ENCODE peak calls at places on chromosome 12, in eight cellular contexts. W is psoas muscle; L is stimulated activated CD8-positive, alpha-beta memory T cell treated with anti-CD3 and anti-CD28 coated beads, Interleukin-2, amount 100 ng/mL, for 1 hour; A is GM23248; I is SIG-M5; C is GM12892; F is A172; Q is left ventricle myocardium superior. O is an unnamed sample.

GRCh38 chr12:25495336-25496097 is 57.6 kb downstream of the LMNTD1 start:
- DNase-seq in W (no peak), L (no peak), A (peak; percentile 85), I (no peak), C (no peak), F (peak; percentile 84), Q (no peak), O (peak; percentile 48)

GRCh38 chr12:55060970-55061543 is 41.3 kb downstream of the NEUROD4 start:
- DNase-seq in W (no peak), L (no peak), A (no peak), I (no peak), C (no peak), F (no peak), Q (no peak), O (no peak)

GRCh38 chr12:94152292-94153083 is 4.1 kb downstream of the PLXNC1 start:
- DNase-seq in W (no peak), L (no peak), A (no peak), I (no peak), C (no peak), F (no peak), Q (no peak), O (no peak)

GRCh38 chr12:130764475-130765185 is 48.5 kb upstream of the RIMBP2 start:
- DNase-seq in W (no peak), L (no peak), A (peak; percentile 63), I (no peak), C (no peak), F (no peak), Q (no peak), O (no peak)

GRCh38 chr12:48000878-48001321 is 3.4 kb downstream of the COL2A1 start:
- DNase-seq in W (no peak), L (no peak), A (peak; percentile 86), I (no peak), C (no peak), F (peak; percentile 59), Q (no peak), O (peak; percentile 45)

GRCh38 chr12:118212627-118213026 is 76.7 kb downstream of the PEBP1 start:
- DNase-seq in W (no peak), L (no peak), A (no peak), I (no peak), C (no peak), F (no peak), Q (no peak), O (no peak)

GRCh38 chr12:40864891-40865290 is 172.7 kb downstream of the CNTN1 start:
- DNase-seq in W (no peak), L (no peak), A (no peak), I (no peak), C (no peak), F (no peak), Q (no peak), O (no peak)

GRCh38 chr12:124484526-124484953 is 82.9 kb downstream of the NCOR2 start:
- DNase-seq in W (peak; percentile 50), L (no peak), A (no peak), I (no peak), C (peak; percentile 81), F (no peak), Q (no peak), O (no peak)

GRCh38 chr12:49043856-49044258 is 16.7 kb downstream of the KMT2D start:
- DNase-seq in W (peak; percentile 89), L (peak; percentile 68), A (peak; percentile 67), I (peak; percentile 12), C (peak; percentile 70), F (no peak), Q (peak; percentile 74), O (peak; percentile 41)

GRCh38 chr12:65152586-65152985 is 16.8 kb upstream of the LEMD3 start:
- DNase-seq in W (no peak), L (no peak), A (no peak), I (no peak), C (no peak), F (no peak), Q (no peak), O (no peak)

GRCh38 chr12:132117558-132117875 is 26.6 kb downstream of the DDX51 start:
- DNase-seq in W (no peak), L (no peak), A (no peak), I (no peak), C (no peak), F (no peak), Q (no peak), O (no peak)

GRCh38 chr12:40784102-40784501 is 91.9 kb downstream of the CNTN1 start:
- DNase-seq in W (no peak), L (no peak), A (no peak), I (no peak), C (no peak), F (no peak), Q (no peak), O (no peak)

GRCh38 chr12:44589697-44590096 is 286.4 kb downstream of the NELL2 start:
- DNase-seq in W (no peak), L (no peak), A (no peak), I (no peak), C (no peak), F (peak; percentile 26), Q (no peak), O (peak; percentile 16)

GRCh38 chr12:122672515-122672914 is 30.6 kb downstream of the HCAR2 start:
- DNase-seq in W (no peak), L (no peak), A (no peak), I (no peak), C (no peak), F (no peak), Q (no peak), O (no peak)

GRCh38 chr12:133202493-133203343 is 21.4 kb downstream of the ZNF268 start:
- DNase-seq in W (no peak), L (no peak), A (peak; percentile 20), I (no peak), C (no peak), F (no peak), Q (no peak), O (no peak)

GRCh38 chr12:130872179-130873096 is 572 bp downstream of the RAN start:
- DNase-seq in W (peak; percentile 67), L (no peak), A (peak; percentile 73), I (no peak), C (peak; percentile 40), F (peak; percentile 8), Q (peak; percentile 65), O (no peak)

GRCh38 chr12:54282949-54283593 is 2.5 kb downstream of the HNRNPA1 start:
- DNase-seq in W (no peak), L (no peak), A (no peak), I (no peak), C (no peak), F (no peak), Q (peak; percentile 43), O (no peak)

GRCh38 chr12:538731-539539 is 79.2 kb downstream of the B4GALNT3 start:
- DNase-seq in W (peak; percentile 68), L (no peak), A (peak; percentile 73), I (no peak), C (no peak), F (peak; percentile 75), Q (peak; percentile 85), O (peak; percentile 94)

GRCh38 chr12:105522166-105522825 is 191.8 kb downstream of the C12orf75 start:
- DNase-seq in W (no peak), L (no peak), A (peak; percentile 61), I (no peak), C (no peak), F (peak; percentile 6), Q (no peak), O (no peak)

GRCh38 chr12:114666746-114667668 is 17.0 kb downstream of the TBX3 start:
- DNase-seq in W (no peak), L (no peak), A (no peak), I (no peak), C (no peak), F (no peak), Q (no peak), O (no peak)

GRCh38 chr12:55816876-55817351 is 610 bp downstream of the SARNP start:
- DNase-seq in W (no peak), L (no peak), A (peak; percentile 69), I (no peak), C (no peak), F (no peak), Q (no peak), O (no peak)

GRCh38 chr12:6549379-6550151 is 6.3 kb downstream of the IFFO1 start:
- DNase-seq in W (no peak), L (no peak), A (no peak), I (no peak), C (no peak), F (no peak), Q (peak; percentile 36), O (no peak)

GRCh38 chr12:93243689-93244513 is 133.8 kb upstream of the NUDT4 start:
- DNase-seq in W (no peak), L (no peak), A (peak; percentile 84), I (peak; percentile 85), C (no peak), F (no peak), Q (no peak), O (peak; percentile 62)

GRCh38 chr12:71242511-71242910 is 84.7 kb upstream of the TSPAN8 start:
- DNase-seq in W (no peak), L (no peak), A (no peak), I (no peak), C (no peak), F (no peak), Q (no peak), O (no peak)